ENCODE peak calls at places on chromosomes 12 and 14, in nine cellular contexts. K is CD8-positive, alpha-beta memory T cell; D is transverse colon; I is trophoblast cell; P is mesenchymal stem cell; A is heart left ventricle; U is IMR-90; Q is RWPE2; W is A549. L is an unnamed sample.

GRCh38 chr12:97753332-97753731 is 290.7 kb downstream of the RMST start:
- DNase-seq in D (no peak), W (no peak), U (no peak), I (no peak), P (no peak), K (no peak), Q (no peak), A (no peak), L (no peak)

GRCh38 chr12:122527478-122527944 is 462 bp downstream of the KNTC1 start:
- DNase-seq in A (no peak), D (peak; percentile 20), K (no peak), Q (no peak), I (peak; percentile 43), U (peak; percentile 21), W (peak; percentile 27), P (no peak), L (peak; percentile 70)

GRCh38 chr14:93160353-93160801 is 24.3 kb downstream of the MOAP1 start:
- DNase-seq in D (no peak), W (peak; percentile 66), A (no peak), I (peak; percentile 27), Q (no peak), U (no peak), P (no peak), K (no peak), L (no peak)

GRCh38 chr14:63388766-63389431 is 70.2 kb upstream of the GPHB5 start:
- DNase-seq in D (peak; percentile 71), P (peak; percentile 63), I (peak; percentile 69), Q (no peak), A (peak; percentile 47), W (peak; percentile 20), K (peak; percentile 60), U (peak; percentile 58), L (peak; percentile 73)

GRCh38 chr12:38934078-38934584 is 28.7 kb upstream of the CPNE8 start:
- DNase-seq in A (no peak), I (no peak), U (no peak), W (no peak), D (no peak), Q (no peak), K (no peak), P (no peak), L (no peak)

GRCh38 chr14:65302571-65303184 is 109.9 kb upstream of the FUT8 start:
- DNase-seq in W (no peak), U (no peak), A (no peak), I (no peak), K (no peak), Q (no peak), P (no peak), D (peak; percentile 46), L (no peak)

GRCh38 chr12:105457026-105457425 is 126.5 kb downstream of the C12orf75 start:
- DNase-seq in K (no peak), U (peak; percentile 19), D (no peak), P (no peak), Q (no peak), W (no peak), A (no peak), I (no peak), L (no peak)

GRCh38 chr12:52246720-52247621 is 13.9 kb downstream of the KRT7 start:
- DNase-seq in W (peak; percentile 58), I (peak; percentile 47), D (no peak), Q (peak; percentile 58), A (no peak), K (no peak), U (no peak), P (no peak), L (no peak)

GRCh38 chr14:54722791-54723432 is 156.0 kb downstream of the SAMD4A start:
- DNase-seq in D (no peak), K (no peak), W (peak; percentile 31), P (no peak), A (no peak), I (no peak), U (peak; percentile 36), Q (no peak), L (no peak)

GRCh38 chr12:1217191-1217949 is 226.3 kb downstream of the ERC1 start:
- DNase-seq in Q (no peak), A (no peak), D (no peak), K (no peak), U (peak; percentile 79), I (peak; percentile 20), P (peak; percentile 45), W (no peak), L (no peak)

GRCh38 chr14:81449114-81449513 is 49.0 kb upstream of the STON2 start:
- DNase-seq in K (no peak), I (no peak), D (no peak), Q (no peak), U (no peak), P (no peak), A (no peak), W (no peak), L (no peak)

GRCh38 chr12:1523558-1524050 is 70.8 kb downstream of the FBXL14 start:
- DNase-seq in D (no peak), P (no peak), U (no peak), K (no peak), A (no peak), I (no peak), W (no peak), Q (peak; percentile 34), L (no peak)

GRCh38 chr12:19885987-19886804 is 446.9 kb downstream of the AEBP2 start:
- DNase-seq in I (no peak), D (no peak), P (peak; percentile 47), W (no peak), K (no peak), Q (no peak), A (no peak), U (no peak), L (no peak)
- H3K4me3 ChIP-seq in I (no peak overlapping the region), D (no peak overlapping the region), P (no peak overlapping the region), W (no peak overlapping the region), K (no peak overlapping the region), Q (no peak overlapping the region), A (no peak overlapping the region), U (no peak overlapping the region), L (no peak overlapping the region)

DNA sequence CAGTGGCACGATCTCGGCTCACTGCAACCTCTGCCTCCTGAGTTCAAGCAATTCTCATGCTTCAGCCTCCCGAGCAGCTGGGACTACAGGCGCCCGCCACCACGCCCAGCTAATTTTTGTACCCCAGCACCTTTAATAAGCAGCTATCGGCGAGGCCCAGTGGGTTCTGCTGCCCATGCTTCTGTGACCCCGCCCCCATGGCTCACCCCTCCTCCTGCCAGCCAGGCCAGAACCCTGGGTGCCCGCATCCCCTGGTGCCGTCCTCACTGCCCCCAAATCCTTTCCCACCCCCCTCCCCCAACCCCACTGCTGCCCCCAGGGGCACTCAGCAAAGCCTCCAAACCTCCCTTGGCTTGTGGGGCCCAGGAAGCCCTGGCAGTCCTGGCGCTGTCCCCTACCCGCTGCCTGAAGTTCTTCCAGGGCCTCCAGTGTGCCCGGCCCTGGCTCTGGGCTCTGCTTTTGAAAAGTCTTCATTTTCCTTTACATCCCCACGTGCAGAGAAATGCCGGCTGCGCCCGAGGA is 14.5 kb downstream of the BAG5 start:
- DNase-seq in D (no peak), W (no peak), I (no peak), A (no peak), U (no peak), Q (no peak), K (no peak), P (no peak), L (no peak)
- H3K4me1 ChIP-seq in D (peaks cover 56% of the 10 kb centered on the region), W (peaks cover 18% of the 10 kb centered on the region), I (peaks cover 3% of the 10 kb centered on the region), A (no peaks in the 10 kb centered on the region), U (peaks cover 9% of the 10 kb centered on the region), Q (peaks cover 13% of the 10 kb centered on the region), K (no peaks in the 10 kb centered on the region), P (peaks cover 52% of the 10 kb centered on the region), L (no peaks in the 10 kb centered on the region)

GRCh38 chr14:52735921-52736489 is 6.0 kb downstream of the STYX start:
- DNase-seq in K (no peak), D (no peak), W (no peak), U (peak; percentile 1), A (no peak), Q (no peak), P (no peak), I (peak; percentile 26), L (no peak)
- H3K27ac ChIP-seq in K (no peak overlapping the region), D (no peak overlapping the region), W (no peak overlapping the region), U (no peak overlapping the region), A (no peak overlapping the region), Q (no peak overlapping the region), P (peak overlapping the region; percentile 12), I (no peak overlapping the region), L (peak overlapping the region; percentile 43)

GRCh38 chr12:5946388-5946787 is 1.3 kb upstream of the ANO2 start:
- DNase-seq in A (no peak), P (no peak), W (no peak), D (no peak), K (no peak), I (no peak), Q (no peak), U (no peak), L (no peak)

GRCh38 chr12:5944053-5944452 is 1.0 kb downstream of the ANO2 start:
- DNase-seq in K (no peak), Q (no peak), U (no peak), D (no peak), I (no peak), P (no peak), W (no peak), A (no peak), L (no peak)

GRCh38 chr12:5945071-5946008 is at the start of gene ANO2:
- DNase-seq in Q (no peak), P (peak; percentile 15), W (no peak), A (no peak), U (no peak), D (no peak), I (peak; percentile 87), K (no peak), L (no peak)

GRCh38 chr12:5941907-5942306 is 3.2 kb downstream of the ANO2 start:
- DNase-seq in K (no peak), I (no peak), P (no peak), A (no peak), D (no peak), U (no peak), W (no peak), Q (no peak), L (no peak)

DNA sequence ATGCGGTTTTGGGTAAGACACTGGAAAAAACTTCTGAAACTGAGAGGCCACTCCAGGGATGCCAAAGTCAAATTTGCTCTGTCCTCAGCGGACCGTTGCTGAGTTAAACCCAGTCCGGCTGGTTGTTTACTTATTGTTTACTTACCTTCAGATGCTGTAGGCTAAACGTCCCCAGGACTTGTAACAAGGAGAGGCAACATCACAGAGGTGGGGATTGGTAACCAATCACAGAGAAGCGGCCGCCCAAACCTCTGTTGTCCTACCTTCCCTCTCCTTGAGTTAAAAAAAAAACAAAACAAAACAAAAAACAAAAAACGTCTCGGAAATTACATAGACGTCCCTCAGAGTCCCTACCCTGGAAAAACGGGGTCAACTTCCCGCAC is 380 bp downstream of the ANO2 start:
- DNase-seq in P (no peak), A (no peak), U (no peak), K (no peak), I (peak; percentile 64), W (no peak), D (no peak), Q (no peak), L (no peak)
- H3K4me3 ChIP-seq in P (peak overlapping the region; percentile 57), A (peak overlapping the region; percentile 52), U (peak overlapping the region; percentile 48), K (no peak overlapping the region), I (peak overlapping the region; percentile 74), W (peak overlapping the region; percentile 48), D (peak overlapping the region; percentile 25), Q (no peak overlapping the region), L (no peak overlapping the region)

GRCh38 chr12:119573086-119573485 is 20.5 kb upstream of the TMEM233 start:
- DNase-seq in U (no peak), P (no peak), D (no peak), K (no peak), W (no peak), I (no peak), Q (no peak), A (no peak), L (no peak)
- H3K4me1 ChIP-seq in U (no peaks in the 10 kb centered on the region), P (no peaks in the 10 kb centered on the region), D (no peaks in the 10 kb centered on the region), K (no peaks in the 10 kb centered on the region), W (no peaks in the 10 kb centered on the region), I (no peaks in the 10 kb centered on the region), Q (no peaks in the 10 kb centered on the region), A (no peaks in the 10 kb centered on the region), L (no peaks in the 10 kb centered on the region)

GRCh38 chr12:108526482-108527234 is 11.6 kb downstream of the FICD start:
- DNase-seq in A (no peak), U (peak; percentile 37), W (no peak), Q (no peak), I (no peak), K (no peak), D (no peak), P (peak; percentile 44), L (no peak)
- H3K27ac ChIP-seq in A (no peak overlapping the region), U (no peak overlapping the region), W (no peak overlapping the region), Q (no peak overlapping the region), I (no peak overlapping the region), K (no peak overlapping the region), D (no peak overlapping the region), P (no peak overlapping the region), L (no peak overlapping the region)